ENCODE peak calls at places on chromosomes 4 and X, in six cellular contexts. L is activated T-helper 17 cell treated with anti-CD3 and anti-CD28 coated beads, Interleukin-2, amount 50 U/mL, for 72 hours; O is left lung; H is mucosa of descending colon; M is omental fat pad; A is right cardiac atrium. Y is an unnamed sample.
A peak's percentile ranks its signal among the peaks of the same experiment; 100 is the strongest.

GRCh38 chr4:67436742-67437141 is 108.6 kb downstream of the CENPC start:
- ATAC-seq in M (no peak), H (peak; percentile 83), L (no peak), O (no peak), A (no peak), Y (peak; percentile 85)

GRCh38 chr4:86557526-86557925 is 36.6 kb upstream of the PTPN13 start:
- ATAC-seq in H (no peak), M (peak; percentile 63), L (peak; percentile 90), O (no peak), A (no peak), Y (peak; percentile 49)

GRCh38 chr4:7323872-7324650 is 110.7 kb downstream of the PSAPL1 start:
- ATAC-seq in A (no peak), H (no peak), M (no peak), O (no peak), L (no peak), Y (peak; percentile 25)

GRCh38 chr4:153242848-153243324 is 38.6 kb downstream of the TRIM2 start:
- ATAC-seq in A (no peak), H (peak; percentile 5), M (no peak), L (no peak), O (no peak), Y (no peak)

GRCh38 chrX:45385767-45386166 is 185.1 kb upstream of the DIPK2B start:
- ATAC-seq in L (no peak), O (no peak), H (no peak), A (no peak), M (no peak), Y (no peak)

GRCh38 chr4:168832746-168833575 is 177.1 kb downstream of the CBR4 start:
- ATAC-seq in H (peak; percentile 4), A (peak; percentile 49), O (peak; percentile 34), M (peak; percentile 54), L (no peak), Y (peak; percentile 40)

GRCh38 chrX:20352935-20353336 is 86.2 kb upstream of the RPS6KA3 start:
- ATAC-seq in L (peak; percentile 88), A (no peak), O (no peak), M (no peak), H (no peak), Y (no peak)

GRCh38 chr4:169993531-169993930 is 32.7 kb downstream of the MFAP3L start:
- ATAC-seq in H (no peak), O (no peak), M (no peak), L (no peak), A (no peak), Y (no peak)

GRCh38 chr4:4416981-4417380 is 30.1 kb downstream of the NSG1 start:
- ATAC-seq in O (no peak), M (no peak), H (no peak), L (no peak), A (no peak), Y (no peak)

GRCh38 chr4:92969650-92970370 is 666.0 kb downstream of the GRID2 start:
- ATAC-seq in L (no peak), A (peak; percentile 67), H (no peak), M (peak; percentile 98), O (peak; percentile 97), Y (peak; percentile 81)

GRCh38 chr4:81504685-81505598 is 33.2 kb upstream of the RASGEF1B start:
- ATAC-seq in O (peak; percentile 57), A (peak; percentile 91), L (peak; percentile 76), M (peak; percentile 36), H (peak; percentile 78), Y (peak; percentile 43)

GRCh38 chr4:144582105-144582850 is 63.7 kb upstream of the HHIP start:
- ATAC-seq in H (peak; percentile 6), L (no peak), A (no peak), O (peak; percentile 11), M (no peak), Y (no peak)

GRCh38 chr4:55161739-55162138 is 36.3 kb upstream of the KDR start:
- ATAC-seq in L (no peak), H (no peak), O (no peak), M (peak; percentile 72), A (no peak), Y (no peak)

GRCh38 chr4:40583850-40584439 is 45.7 kb downstream of the RBM47 start:
- ATAC-seq in M (no peak), O (no peak), H (no peak), L (no peak), A (no peak), Y (peak; percentile 69)